ENCODE peak calls at places on chromosomes 13 and 19, in five cellular contexts. One of them, this sample, is unnamed.

GRCh38 chr13:23348270-23349126 is 85.0 kb downstream of the SACS start:
- DNase-seq in uterus: no peak
- DNase-seq in ovary: no peak
- DNase-seq in heart left ventricle: no peak
- DNase-seq in transverse colon: no peak
- DNase-seq in this sample: no peak

GRCh38 chr19:16586477-16586871 is 14.3 kb upstream of the SLC35E1 start:
- DNase-seq in uterus: no peak
- DNase-seq in ovary: no peak
- DNase-seq in heart left ventricle: no peak
- DNase-seq in transverse colon: no peak
- DNase-seq in this sample: no peak

GRCh38 chr19:42280761-42281174 is 11.7 kb downstream of the CIC start:
- DNase-seq in uterus: peak; percentile 90
- DNase-seq in ovary: no peak
- DNase-seq in heart left ventricle: peak; percentile 80
- DNase-seq in transverse colon: peak; percentile 49
- DNase-seq in this sample: no peak

GRCh38 chr19:49433240-49433901 is 8.0 kb downstream of the SLC17A7 start:
- DNase-seq in uterus: no peak
- DNase-seq in ovary: no peak
- DNase-seq in heart left ventricle: no peak
- DNase-seq in transverse colon: no peak
- DNase-seq in this sample: no peak

GRCh38 chr13:110746443-110746842 is 32.9 kb downstream of the ING1 start:
- DNase-seq in uterus: no peak
- DNase-seq in ovary: no peak
- DNase-seq in heart left ventricle: no peak
- DNase-seq in transverse colon: no peak
- DNase-seq in this sample: no peak

GRCh38 chr13:65855276-65855675 is 1374.9 kb downstream of the PCDH9 start:
- DNase-seq in uterus: no peak
- DNase-seq in ovary: no peak
- DNase-seq in heart left ventricle: no peak
- DNase-seq in transverse colon: no peak
- DNase-seq in this sample: no peak

GRCh38 chr19:58395979-58396627 is 647 bp downstream of the RNF225 start:
- DNase-seq in uterus: no peak
- DNase-seq in ovary: no peak
- DNase-seq in heart left ventricle: no peak
- DNase-seq in transverse colon: no peak
- DNase-seq in this sample: no peak

GRCh38 chr13:110559429-110559943 is 2.0 kb downstream of the RAB20 start:
- DNase-seq in uterus: peak; percentile 29
- DNase-seq in ovary: peak; percentile 57
- DNase-seq in heart left ventricle: peak; percentile 63
- DNase-seq in transverse colon: peak; percentile 83
- DNase-seq in this sample: no peak

GRCh38 chr19:56837892-56838679 is 2.4 kb downstream of the PEG3 start:
- DNase-seq in uterus: peak; percentile 68
- DNase-seq in ovary: peak; percentile 78
- DNase-seq in heart left ventricle: peak; percentile 82
- DNase-seq in transverse colon: peak; percentile 23
- DNase-seq in this sample: peak; percentile 33

GRCh38 chr19:46201413-46202310 is 27.9 kb upstream of the IGFL1 start:
- DNase-seq in uterus: no peak
- DNase-seq in ovary: no peak
- DNase-seq in heart left ventricle: no peak
- DNase-seq in transverse colon: no peak
- DNase-seq in this sample: no peak

GRCh38 chr13:52164989-52165388 is 5.6 kb upstream of the NEK3 start:
- DNase-seq in uterus: no peak
- DNase-seq in ovary: no peak
- DNase-seq in heart left ventricle: no peak
- DNase-seq in transverse colon: no peak
- DNase-seq in this sample: no peak

GRCh38 chr13:91845612-91846011 is 447.2 kb downstream of the GPC5 start:
- DNase-seq in uterus: no peak
- DNase-seq in ovary: no peak
- DNase-seq in heart left ventricle: no peak
- DNase-seq in transverse colon: no peak
- DNase-seq in this sample: no peak

GRCh38 chr19:36719687-36720556 is 32.5 kb downstream of the ZNF567 start:
- DNase-seq in uterus: no peak
- DNase-seq in ovary: no peak
- DNase-seq in heart left ventricle: no peak
- DNase-seq in transverse colon: no peak
- DNase-seq in this sample: peak; percentile 40

GRCh38 chr19:15161028-15161984 is 39.5 kb downstream of the NOTCH3 start:
- DNase-seq in uterus: no peak
- DNase-seq in ovary: no peak
- DNase-seq in heart left ventricle: no peak
- DNase-seq in transverse colon: no peak
- DNase-seq in this sample: peak; percentile 23

GRCh38 chr19:6115992-6116391 is 5.7 kb upstream of the RFX2 start:
- DNase-seq in uterus: no peak
- DNase-seq in ovary: no peak
- DNase-seq in heart left ventricle: no peak
- DNase-seq in transverse colon: no peak
- DNase-seq in this sample: no peak

GRCh38 chr19:41218615-41219507 is at the start of gene AXL:
- DNase-seq in uterus: peak; percentile 83
- DNase-seq in ovary: peak; percentile 84
- DNase-seq in heart left ventricle: peak; percentile 67
- DNase-seq in transverse colon: peak; percentile 64
- DNase-seq in this sample: no peak

GRCh38 chr13:76725211-76725610 is 161.0 kb downstream of the KCTD12 start:
- DNase-seq in uterus: no peak
- DNase-seq in ovary: no peak
- DNase-seq in heart left ventricle: no peak
- DNase-seq in transverse colon: no peak
- DNase-seq in this sample: no peak

GRCh38 chr13:45040173-45040572 is 50.8 kb downstream of the GPALPP1 start:
- DNase-seq in uterus: no peak
- DNase-seq in ovary: no peak
- DNase-seq in heart left ventricle: no peak
- DNase-seq in transverse colon: no peak
- DNase-seq in this sample: no peak

GRCh38 chr19:4042731-4043082 is 24.0 kb downstream of the ZBTB7A start:
- DNase-seq in uterus: no peak
- DNase-seq in ovary: no peak
- DNase-seq in heart left ventricle: no peak
- DNase-seq in transverse colon: peak; percentile 65
- DNase-seq in this sample: no peak

GRCh38 chr13:53191091-53191490 is 162.5 kb downstream of the OLFM4 start:
- DNase-seq in uterus: no peak
- DNase-seq in ovary: no peak
- DNase-seq in heart left ventricle: no peak
- DNase-seq in transverse colon: no peak
- DNase-seq in this sample: no peak

GRCh38 chr13:72808917-72809500 is 27.1 kb downstream of the PIBF1 start:
- DNase-seq in uterus: no peak
- DNase-seq in ovary: no peak
- DNase-seq in heart left ventricle: no peak
- DNase-seq in transverse colon: no peak
- DNase-seq in this sample: peak; percentile 25

GRCh38 chr13:50127017-50127725 is 111.9 kb downstream of the KCNRG start:
- DNase-seq in uterus: peak; percentile 52
- DNase-seq in ovary: peak; percentile 54
- DNase-seq in heart left ventricle: peak; percentile 61
- DNase-seq in transverse colon: peak; percentile 65
- DNase-seq in this sample: peak; percentile 72

GRCh38 chr13:22717036-22717435 is 463.7 kb upstream of the SGCG start:
- DNase-seq in uterus: no peak
- DNase-seq in ovary: no peak
- DNase-seq in heart left ventricle: no peak
- DNase-seq in transverse colon: no peak
- DNase-seq in this sample: no peak

GRCh38 chr13:95480131-95480545 is 72.4 kb upstream of the CLDN10 start:
- DNase-seq in uterus: no peak
- DNase-seq in ovary: no peak
- DNase-seq in heart left ventricle: peak; percentile 35
- DNase-seq in transverse colon: no peak
- DNase-seq in this sample: peak; percentile 44

GRCh38 chr19:13209797-13210775 is 59.9 kb downstream of the IER2 start:
- DNase-seq in uterus: no peak
- DNase-seq in ovary: no peak
- DNase-seq in heart left ventricle: no peak
- DNase-seq in transverse colon: no peak
- DNase-seq in this sample: no peak

GRCh38 chr13:50574731-50575130 is 268.8 kb downstream of the DLEU7 start:
- DNase-seq in uterus: no peak
- DNase-seq in ovary: no peak
- DNase-seq in heart left ventricle: no peak
- DNase-seq in transverse colon: no peak
- DNase-seq in this sample: no peak

GRCh38 chr19:50728084-50728737 is 5.0 kb downstream of the CLEC11A start:
- DNase-seq in uterus: peak; percentile 86
- DNase-seq in ovary: peak; percentile 91
- DNase-seq in heart left ventricle: peak; percentile 83
- DNase-seq in transverse colon: peak; percentile 42
- DNase-seq in this sample: peak; percentile 68

GRCh38 chr13:50222569-50223332 is 207.5 kb downstream of the KCNRG start:
- DNase-seq in uterus: peak; percentile 50
- DNase-seq in ovary: no peak
- DNase-seq in heart left ventricle: peak; percentile 85
- DNase-seq in transverse colon: peak; percentile 60
- DNase-seq in this sample: no peak

GRCh38 chr13:100547805-100548204 is 40.8 kb downstream of the GGACT start:
- DNase-seq in uterus: no peak
- DNase-seq in ovary: no peak
- DNase-seq in heart left ventricle: no peak
- DNase-seq in transverse colon: no peak
- DNase-seq in this sample: no peak

GRCh38 chr19:47456721-47457478 is 14.8 kb downstream of the SLC8A2 start:
- DNase-seq in uterus: no peak
- DNase-seq in ovary: no peak
- DNase-seq in heart left ventricle: no peak
- DNase-seq in transverse colon: no peak
- DNase-seq in this sample: no peak

GRCh38 chr19:18152817-18153554 is at the start of gene PIK3R2:
- DNase-seq in uterus: peak; percentile 100
- DNase-seq in ovary: peak; percentile 100
- DNase-seq in heart left ventricle: peak; percentile 99
- DNase-seq in transverse colon: peak; percentile 100
- DNase-seq in this sample: peak; percentile 99
- TF ChIP-seq POLR2A in uterus: peak; percentile 85
- TF ChIP-seq POLR2A in ovary: peak; percentile 49
- TF ChIP-seq POLR2A in heart left ventricle: no peak
- TF ChIP-seq POLR2A in transverse colon: peak; percentile 24
- TF ChIP-seq POLR2A in this sample: peak; percentile 44

GRCh38 chr19:791605-792360 is 5.5 kb upstream of the PTBP1 start:
- DNase-seq in uterus: no peak
- DNase-seq in ovary: peak; percentile 43
- DNase-seq in heart left ventricle: no peak
- DNase-seq in transverse colon: no peak
- DNase-seq in this sample: peak; percentile 89

GRCh38 chr19:787551-787950 is 9.7 kb upstream of the PTBP1 start:
- DNase-seq in uterus: no peak
- DNase-seq in ovary: no peak
- DNase-seq in heart left ventricle: no peak
- DNase-seq in transverse colon: no peak
- DNase-seq in this sample: no peak

GRCh38 chr19:788821-789472 is 8.3 kb upstream of the PTBP1 start:
- DNase-seq in uterus: no peak
- DNase-seq in ovary: no peak
- DNase-seq in heart left ventricle: no peak
- DNase-seq in transverse colon: no peak
- DNase-seq in this sample: peak; percentile 80

GRCh38 chr19:790971-791604 is 6.2 kb upstream of the PTBP1 start:
- DNase-seq in uterus: no peak
- DNase-seq in ovary: no peak
- DNase-seq in heart left ventricle: no peak
- DNase-seq in transverse colon: no peak
- DNase-seq in this sample: peak; percentile 60

DNA sequence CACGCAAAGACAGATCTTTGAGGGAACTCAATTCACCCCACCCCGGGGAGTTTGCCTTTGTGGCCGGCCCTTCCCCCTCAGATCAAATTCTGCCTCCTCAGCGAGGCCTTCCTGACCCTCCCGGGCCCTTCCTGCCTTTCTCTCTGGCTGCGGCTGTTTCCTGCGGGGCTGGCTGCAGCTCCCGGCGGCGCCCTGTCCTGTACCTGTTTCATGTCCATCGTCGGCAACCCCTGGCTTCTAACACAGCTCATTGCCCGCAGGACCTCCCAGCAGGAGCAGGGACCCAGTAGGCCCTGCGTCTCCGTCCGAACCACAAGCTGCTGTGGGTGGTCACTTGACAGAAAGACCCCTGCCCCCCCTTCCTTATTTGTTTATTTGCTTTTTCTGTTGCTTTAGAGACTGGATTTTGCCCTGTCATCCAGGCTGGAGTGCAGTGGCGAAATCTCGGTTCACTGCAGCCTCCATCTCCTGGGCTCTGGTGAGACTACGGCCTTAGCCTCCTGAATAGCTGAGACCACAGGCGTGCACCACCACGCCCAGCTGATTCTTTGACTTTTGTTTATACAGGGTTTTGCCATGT is 7.7 kb upstream of the PTBP1 start:
- DNase-seq in uterus: no peak
- DNase-seq in ovary: no peak
- DNase-seq in heart left ventricle: peak; percentile 78
- DNase-seq in transverse colon: no peak
- DNase-seq in this sample: no peak
- TF ChIP-seq POLR2A in uterus: no peak
- TF ChIP-seq POLR2A in ovary: no peak
- TF ChIP-seq POLR2A in heart left ventricle: no peak
- TF ChIP-seq POLR2A in transverse colon: no peak
- TF ChIP-seq POLR2A in this sample: no peak

GRCh38 chr19:35040826-35041547 is 534 bp upstream of the HPN start:
- DNase-seq in uterus: peak; percentile 86
- DNase-seq in ovary: peak; percentile 94
- DNase-seq in heart left ventricle: peak; percentile 96
- DNase-seq in transverse colon: peak; percentile 77
- DNase-seq in this sample: no peak

GRCh38 chr19:35042954-35043604 is 1.6 kb downstream of the HPN start:
- DNase-seq in uterus: no peak
- DNase-seq in ovary: no peak
- DNase-seq in heart left ventricle: no peak
- DNase-seq in transverse colon: no peak
- DNase-seq in this sample: no peak

GRCh38 chr19:35042056-35042730 is 672 bp downstream of the HPN start:
- DNase-seq in uterus: no peak
- DNase-seq in ovary: peak; percentile 56
- DNase-seq in heart left ventricle: no peak
- DNase-seq in transverse colon: no peak
- DNase-seq in this sample: no peak

GRCh38 chr19:35040474-35040825 is 1.1 kb upstream of the HPN start:
- DNase-seq in uterus: no peak
- DNase-seq in ovary: peak; percentile 65
- DNase-seq in heart left ventricle: no peak
- DNase-seq in transverse colon: no peak
- DNase-seq in this sample: no peak

GRCh38 chr19:35041548-35042055 is at the start of gene HPN:
- DNase-seq in uterus: no peak
- DNase-seq in ovary: no peak
- DNase-seq in heart left ventricle: no peak
- DNase-seq in transverse colon: no peak
- DNase-seq in this sample: no peak
- TF ChIP-seq POLR2A in uterus: no peak
- TF ChIP-seq POLR2A in ovary: no peak
- TF ChIP-seq POLR2A in heart left ventricle: no peak
- TF ChIP-seq POLR2A in transverse colon: no peak
- TF ChIP-seq POLR2A in this sample: no peak

GRCh38 chr19:639251-640155 is at the start of gene FGF22:
- DNase-seq in uterus: peak; percentile 91
- DNase-seq in ovary: peak; percentile 95
- DNase-seq in heart left ventricle: peak; percentile 93
- DNase-seq in transverse colon: peak; percentile 97
- DNase-seq in this sample: peak; percentile 93
- TF ChIP-seq POLR2A in uterus: no peak
- TF ChIP-seq POLR2A in ovary: no peak
- TF ChIP-seq POLR2A in heart left ventricle: no peak
- TF ChIP-seq POLR2A in transverse colon: no peak
- TF ChIP-seq POLR2A in this sample: no peak